ENCODE peak calls at places on chromosomes 7 and 10, in ten cellular contexts. B, I, Y, R, T, L, J, N, M and G are unnamed samples.

GRCh38 chr7:73612598-73613269 is 11.6 kb downstream of the MLXIPL start:
- DNase-seq in J (peak; percentile 99), T (no peak), Y (no peak), M (peak; percentile 75), N (peak; percentile 80), L (peak; percentile 83), B (peak; percentile 97), R (no peak), I (peak; percentile 57), G (no peak)

GRCh38 chr7:1187127-1187526 is 27.1 kb upstream of the ZFAND2A start:
- DNase-seq in N (no peak), L (no peak), B (no peak), I (no peak), M (no peak), T (no peak), R (no peak), J (no peak), Y (no peak), G (no peak)

GRCh38 chr7:79806161-79806734 is 328.4 kb upstream of the GNAI1 start:
- DNase-seq in T (no peak), R (no peak), Y (no peak), J (peak; percentile 6), M (no peak), I (no peak), N (no peak), L (no peak), B (no peak), G (no peak)

GRCh38 chr7:20193873-20194272 is 23.3 kb downstream of the MACC1 start:
- DNase-seq in M (no peak), R (no peak), Y (no peak), I (no peak), L (no peak), N (no peak), T (no peak), B (no peak), J (no peak), G (no peak)

GRCh38 chr7:44772867-44773266 is 23.6 kb upstream of the PPIA start:
- DNase-seq in J (peak; percentile 52), T (no peak), M (no peak), L (no peak), B (no peak), R (no peak), N (no peak), I (no peak), Y (no peak), G (no peak)

GRCh38 chr10:61786728-61787127 is 114.8 kb upstream of the ARID5B start:
- DNase-seq in Y (peak; percentile 24), B (peak; percentile 34), T (no peak), I (no peak), J (no peak), R (no peak), L (no peak), M (peak; percentile 11), N (peak; percentile 27), G (peak; percentile 51)

GRCh38 chr10:88149906-88150305 is 286.5 kb downstream of the PTEN start:
- DNase-seq in N (no peak), R (no peak), Y (no peak), M (no peak), L (no peak), I (no peak), J (no peak), T (no peak), B (no peak), G (no peak)

GRCh38 chr7:69109131-69109740 is 489.0 kb upstream of the AUTS2 start:
- DNase-seq in R (no peak), J (no peak), B (no peak), T (no peak), M (no peak), I (no peak), N (no peak), L (no peak), Y (no peak), G (no peak)

GRCh38 chr7:50214141-50214670 is 90.3 kb upstream of the IKZF1 start:
- DNase-seq in L (no peak), I (no peak), T (no peak), J (no peak), B (no peak), N (no peak), M (no peak), R (no peak), Y (no peak), G (no peak)

GRCh38 chr10:87511526-87511925 is 6.8 kb downstream of the MINPP1 start:
- DNase-seq in J (no peak), N (no peak), R (no peak), L (no peak), T (no peak), I (no peak), Y (no peak), B (no peak), M (no peak), G (no peak)

GRCh38 chr7:75900617-75901315 is 14.2 kb upstream of the POR start:
- DNase-seq in B (no peak), N (no peak), R (no peak), T (no peak), Y (no peak), M (no peak), I (no peak), J (no peak), L (no peak), G (no peak)

GRCh38 chr10:33735463-33735862 is 401.0 kb upstream of the NRP1 start:
- DNase-seq in M (no peak), B (no peak), T (no peak), N (no peak), L (no peak), Y (no peak), R (no peak), I (no peak), J (no peak), G (no peak)

GRCh38 chr7:50197547-50197946 is 104.5 kb upstream of the ZPBP start:
- DNase-seq in N (peak; percentile 70), Y (no peak), L (no peak), J (peak; percentile 58), B (no peak), R (no peak), M (no peak), I (no peak), T (no peak), G (no peak)

GRCh38 chr7:8591289-8591688 is 157.9 kb downstream of the NXPH1 start:
- DNase-seq in T (no peak), I (no peak), Y (no peak), L (no peak), R (no peak), N (no peak), M (no peak), J (no peak), B (no peak), G (no peak)

GRCh38 chr10:35608317-35608672 is 3.2 kb downstream of the GJD4 start:
- DNase-seq in T (no peak), L (no peak), R (no peak), M (no peak), Y (no peak), N (no peak), J (no peak), B (no peak), I (no peak), G (no peak)
- H3K4me3 ChIP-seq in T (peak overlapping the region; percentile 61), L (no peak overlapping the region), R (peak overlapping the region; percentile 45), M (peak overlapping the region; percentile 29), Y (no peak overlapping the region), N (no peak overlapping the region), J (no peak overlapping the region), B (no peak overlapping the region), I (no peak overlapping the region), G (peak overlapping the region; percentile 47)

DNA sequence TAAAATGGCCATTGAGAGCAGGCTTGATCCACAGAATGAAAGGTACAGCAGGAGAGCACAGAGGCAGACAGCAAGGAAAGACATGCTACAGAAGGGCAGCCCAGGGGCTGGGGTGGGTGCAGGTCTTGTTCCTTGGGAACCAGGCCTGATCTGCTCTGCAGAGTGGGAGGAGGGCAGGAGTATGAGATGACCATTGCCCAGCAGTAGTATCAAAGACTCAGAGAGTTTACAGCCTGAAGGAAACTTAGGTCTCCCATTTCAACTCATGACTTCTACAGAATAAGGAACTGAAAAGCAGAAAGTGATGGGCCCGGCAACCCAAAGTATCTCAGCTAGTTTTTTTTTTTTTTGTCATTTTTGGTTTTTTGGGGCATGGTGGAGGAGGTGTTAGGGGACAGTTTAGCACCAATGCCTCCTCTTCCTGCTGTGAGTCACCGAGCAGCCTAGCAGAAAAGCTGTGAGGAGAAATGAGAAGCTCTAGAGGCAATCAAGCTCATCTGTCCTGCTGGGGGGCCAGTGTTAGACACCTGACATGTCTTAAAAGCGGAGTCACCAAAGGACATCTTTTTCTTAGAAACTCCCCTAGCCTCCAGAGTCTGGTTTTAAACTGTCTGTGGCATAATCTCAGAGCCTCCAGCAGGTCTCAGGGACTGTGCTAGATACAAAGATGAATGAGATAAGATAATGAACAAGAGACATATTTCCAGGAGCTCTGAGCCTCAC is 34.3 kb upstream of the HERPUD2 start:
- DNase-seq in B (no peak), I (no peak), R (no peak), L (peak; percentile 23), T (no peak), N (no peak), M (no peak), Y (no peak), J (no peak), G (no peak)
- TF ChIP-seq POLR2A in B (no peak), I (no peak), R (no peak), L (no peak), T (no peak), N (no peak), M (no peak), Y (no peak), J (no peak), G (no peak)

DNA sequence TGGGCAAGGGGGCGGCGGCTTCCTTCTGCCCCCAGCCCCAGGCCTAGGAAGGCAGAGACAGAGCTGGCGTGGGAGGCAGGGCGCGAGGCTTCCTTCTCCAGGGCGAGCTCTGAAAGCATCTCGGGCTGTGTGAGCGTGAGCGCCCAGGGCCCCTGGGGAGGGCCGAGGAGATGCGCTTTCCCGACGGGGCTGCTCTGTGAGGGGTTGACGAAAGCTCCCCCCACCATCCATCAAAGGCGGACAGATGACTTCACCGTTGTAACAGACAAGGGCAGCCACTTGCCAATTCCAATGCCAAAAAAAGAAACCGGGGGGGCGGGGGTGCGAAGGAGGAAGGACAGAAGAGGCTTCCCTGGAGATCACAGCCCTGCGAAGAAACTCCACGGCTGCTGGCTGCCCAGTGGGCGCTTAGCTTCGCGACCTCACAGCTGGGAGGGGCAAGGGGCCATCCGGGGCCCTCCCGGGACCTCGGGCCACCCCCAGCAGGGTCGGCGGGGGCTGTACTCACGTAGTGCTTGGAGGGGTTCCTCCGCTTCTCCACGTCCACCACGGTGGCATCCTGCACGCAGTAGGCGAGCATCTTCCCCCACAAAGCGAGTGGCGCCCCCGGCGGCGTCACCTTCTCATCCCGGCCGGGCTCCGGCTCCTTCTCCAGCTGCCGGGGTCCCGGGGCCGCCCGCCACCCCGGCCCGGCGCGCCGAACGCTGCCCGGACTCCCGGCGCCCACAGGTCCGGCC is 521 bp downstream of the SH3PXD2A start:
- DNase-seq in I (no peak), T (no peak), N (peak; percentile 25), B (peak; percentile 51), Y (peak; percentile 65), M (no peak), L (peak; percentile 46), R (peak; percentile 79), J (no peak), G (no peak)
- TF ChIP-seq CTCF in I (peak; percentile 9), T (no peak), N (no peak), B (peak; percentile 58), Y (no peak), M (no peak), L (no peak), R (no peak), J (no peak), G (no peak)

DNA sequence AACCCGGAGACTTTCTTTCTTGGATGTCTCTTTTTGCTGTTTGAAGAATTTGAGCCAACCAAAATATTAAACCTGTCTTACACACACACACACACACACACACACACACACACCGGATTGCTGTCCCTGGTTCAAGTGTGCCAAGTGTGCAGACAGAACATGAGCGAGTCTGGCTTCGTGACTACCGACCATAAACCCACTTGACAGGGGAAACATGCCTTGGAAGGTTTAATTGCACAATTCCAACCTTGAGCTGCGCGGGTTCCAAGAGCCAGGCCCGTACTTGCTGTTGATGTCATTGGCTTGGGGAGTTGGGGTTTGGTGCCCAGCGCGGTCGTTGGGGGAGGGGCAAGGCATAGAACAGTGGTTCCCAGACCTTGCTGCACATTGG is 1.7 kb downstream of the EGFR start:
- DNase-seq in L (peak; percentile 59), J (no peak), T (no peak), M (peak; percentile 87), Y (peak; percentile 74), R (no peak), I (peak; percentile 76), B (peak; percentile 42), N (peak; percentile 79), G (peak; percentile 73)
- H3K4me3 ChIP-seq in L (peak overlapping the region; percentile 84), J (no peak overlapping the region), T (peak overlapping the region; percentile 79), M (peak overlapping the region; percentile 57), Y (peak overlapping the region; percentile 63), R (peak overlapping the region; percentile 69), I (peak overlapping the region; percentile 50), B (peak overlapping the region; percentile 95), N (no peak overlapping the region), G (peak overlapping the region; percentile 71)